ENCODE peak calls at places on chromosomes 16 and 17, in ten cellular contexts. S, K, M, J, Z, X, B, A, O and N are unnamed samples.

GRCh38 chr17:76530826-76531500 is 6.5 kb downstream of the CYGB start:
- DNase-seq in S (no peak), K (no peak), M (no peak), J (no peak), Z (no peak), X (no peak), B (no peak), A (no peak), O (peak; percentile 72), N (no peak)

GRCh38 chr17:71033336-71033735 is 864.0 kb downstream of the KCNJ2 start:
- DNase-seq in S (no peak), K (no peak), M (no peak), J (no peak), Z (no peak), X (no peak), B (no peak), A (no peak), O (no peak), N (no peak)

GRCh38 chr17:60439501-60439900 is 17.2 kb downstream of the CHCT1 start:
- DNase-seq in S (no peak), K (no peak), M (no peak), J (no peak), Z (peak; percentile 63), X (peak; percentile 50), B (no peak), A (peak; percentile 78), O (no peak), N (peak; percentile 48)

GRCh38 chr17:32695864-32696263 is 181.1 kb downstream of the MYO1D start:
- DNase-seq in S (no peak), K (no peak), M (no peak), J (no peak), Z (no peak), X (no peak), B (no peak), A (no peak), O (no peak), N (no peak)

GRCh38 chr17:36534117-36534880 is at the start of gene MYO19:
- DNase-seq in S (peak; percentile 93), K (peak; percentile 52), M (no peak), J (peak; percentile 72), Z (peak; percentile 43), X (peak; percentile 78), B (peak; percentile 82), A (peak; percentile 47), O (peak; percentile 88), N (peak; percentile 98)

GRCh38 chr17:64115043-64115698 is 14.8 kb downstream of the ERN1 start:
- DNase-seq in S (no peak), K (no peak), M (no peak), J (peak; percentile 60), Z (peak; percentile 59), X (no peak), B (no peak), A (peak; percentile 68), O (no peak), N (peak; percentile 87)

GRCh38 chr17:72390675-72391501 is 270.1 kb downstream of the SOX9 start:
- DNase-seq in S (no peak), K (no peak), M (no peak), J (no peak), Z (no peak), X (peak; percentile 31), B (no peak), A (peak; percentile 33), O (no peak), N (peak; percentile 85)

GRCh38 chr16:51473091-51473490 is 322.0 kb upstream of the SALL1 start:
- DNase-seq in S (no peak), K (no peak), M (no peak), J (no peak), Z (no peak), X (no peak), B (no peak), A (peak; percentile 7), O (no peak), N (no peak)

GRCh38 chr16:56389554-56389953 is 35.8 kb downstream of the AMFR start:
- DNase-seq in S (peak; percentile 29), K (no peak), M (peak; percentile 97), J (no peak), Z (peak; percentile 97), X (no peak), B (no peak), A (peak; percentile 88), O (no peak), N (peak; percentile 86)

GRCh38 chr17:72407336-72408121 is 286.7 kb downstream of the SOX9 start:
- DNase-seq in S (peak; percentile 99), K (peak; percentile 48), M (peak; percentile 95), J (peak; percentile 81), Z (peak; percentile 99), X (peak; percentile 83), B (peak; percentile 77), A (peak; percentile 94), O (no peak), N (peak; percentile 88)

GRCh38 chr17:34641368-34641767 is 62.0 kb downstream of the TMEM132E start:
- DNase-seq in S (no peak), K (no peak), M (no peak), J (no peak), Z (no peak), X (no peak), B (no peak), A (no peak), O (no peak), N (no peak)

GRCh38 chr16:72313903-72314302 is 141.9 kb upstream of the PMFBP1 start:
- DNase-seq in S (no peak), K (no peak), M (no peak), J (no peak), Z (no peak), X (no peak), B (no peak), A (no peak), O (no peak), N (no peak)

DNA sequence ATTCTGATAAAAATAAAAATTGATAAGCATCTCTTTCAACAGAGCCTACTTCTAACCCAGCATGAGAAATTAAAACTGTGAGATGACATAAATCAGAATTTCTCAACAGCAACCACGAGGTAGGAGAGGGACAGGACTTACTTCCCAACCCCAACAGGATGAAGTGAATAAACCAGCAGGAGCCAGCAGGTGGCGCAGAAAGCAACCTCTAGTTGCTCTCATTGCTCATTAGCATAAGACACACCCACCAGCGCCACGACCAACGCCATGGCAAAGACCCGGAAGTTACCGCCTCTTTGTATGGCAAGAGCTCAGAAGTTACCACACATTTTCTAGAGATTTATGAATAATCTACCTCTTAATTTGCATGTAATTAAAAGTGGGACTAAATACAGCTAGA is 189.4 kb upstream of the CDH8 start:
- DNase-seq in S (peak; percentile 3), K (peak; percentile 47), M (no peak), J (peak; percentile 72), Z (no peak), X (peak; percentile 62), B (peak; percentile 60), A (peak; percentile 9), O (peak; percentile 85), N (peak; percentile 94)
- H3K4me3 ChIP-seq in S (peak overlapping the region; percentile 36), K (no peak overlapping the region), M (no peak overlapping the region), J (no peak overlapping the region), Z (no peak overlapping the region), X (no peak overlapping the region), B (no peak overlapping the region), A (no peak overlapping the region), O (no peak overlapping the region), N (no peak overlapping the region)

GRCh38 chr17:41740506-41740905 is 6.1 kb upstream of the HAP1 start:
- DNase-seq in S (no peak), K (no peak), M (no peak), J (no peak), Z (no peak), X (no peak), B (no peak), A (no peak), O (no peak), N (no peak)
- TF ChIP-seq CTCF in S (no peak), K (no peak), M (no peak), J (no peak), Z (no peak), X (no peak), B (no peak), A (no peak), O (no peak), N (no peak)

DNA sequence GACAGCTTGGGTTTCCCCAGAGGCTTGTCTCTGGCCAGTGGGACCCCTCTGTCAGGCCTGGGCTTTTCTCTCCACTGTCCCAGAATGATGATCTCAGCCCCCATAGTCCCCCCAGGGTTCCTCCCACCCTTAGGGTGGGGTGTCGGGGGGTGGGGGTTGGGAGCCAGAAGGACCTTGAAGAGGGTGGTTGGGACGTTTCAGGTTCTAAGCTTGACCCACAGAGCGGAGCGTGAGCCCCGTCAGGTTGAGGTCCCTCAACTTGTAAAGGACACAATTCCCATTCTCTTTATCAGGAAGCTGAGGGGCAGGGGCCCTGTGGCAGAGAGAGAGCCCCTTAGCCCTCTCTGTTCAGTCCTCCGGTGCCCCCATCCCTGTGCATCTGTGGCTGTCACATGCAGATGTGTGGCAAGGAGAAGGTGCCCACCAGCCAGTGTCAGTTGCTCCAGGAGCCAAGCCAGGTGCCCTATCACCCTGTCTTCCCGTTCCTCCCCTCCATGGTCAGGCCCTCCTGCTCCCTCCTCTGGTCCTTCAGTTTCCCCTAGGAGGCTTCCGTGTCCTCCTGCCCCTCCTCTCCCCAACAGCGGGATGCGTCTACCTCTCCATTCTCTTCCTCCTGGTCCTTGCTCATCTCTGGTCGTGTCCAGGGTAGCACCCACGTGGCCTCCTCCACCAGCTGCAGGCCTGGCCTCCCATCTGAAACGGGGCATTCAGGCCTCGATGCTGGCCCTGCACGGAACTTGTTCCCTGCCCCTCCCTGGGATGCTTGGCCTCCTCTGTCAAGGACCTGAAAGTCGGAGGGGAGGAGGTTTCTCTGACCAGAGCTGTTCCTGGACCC is 1.5 kb upstream of the NTN3 start:
- DNase-seq in S (peak; percentile 32), K (no peak), M (no peak), J (no peak), Z (no peak), X (no peak), B (no peak), A (no peak), O (no peak), N (no peak)
- H3K4me3 ChIP-seq in S (no peak overlapping the region), K (peak overlapping the region; percentile 68), M (no peak overlapping the region), J (no peak overlapping the region), Z (no peak overlapping the region), X (no peak overlapping the region), B (no peak overlapping the region), A (no peak overlapping the region), O (no peak overlapping the region), N (no peak overlapping the region)

DNA sequence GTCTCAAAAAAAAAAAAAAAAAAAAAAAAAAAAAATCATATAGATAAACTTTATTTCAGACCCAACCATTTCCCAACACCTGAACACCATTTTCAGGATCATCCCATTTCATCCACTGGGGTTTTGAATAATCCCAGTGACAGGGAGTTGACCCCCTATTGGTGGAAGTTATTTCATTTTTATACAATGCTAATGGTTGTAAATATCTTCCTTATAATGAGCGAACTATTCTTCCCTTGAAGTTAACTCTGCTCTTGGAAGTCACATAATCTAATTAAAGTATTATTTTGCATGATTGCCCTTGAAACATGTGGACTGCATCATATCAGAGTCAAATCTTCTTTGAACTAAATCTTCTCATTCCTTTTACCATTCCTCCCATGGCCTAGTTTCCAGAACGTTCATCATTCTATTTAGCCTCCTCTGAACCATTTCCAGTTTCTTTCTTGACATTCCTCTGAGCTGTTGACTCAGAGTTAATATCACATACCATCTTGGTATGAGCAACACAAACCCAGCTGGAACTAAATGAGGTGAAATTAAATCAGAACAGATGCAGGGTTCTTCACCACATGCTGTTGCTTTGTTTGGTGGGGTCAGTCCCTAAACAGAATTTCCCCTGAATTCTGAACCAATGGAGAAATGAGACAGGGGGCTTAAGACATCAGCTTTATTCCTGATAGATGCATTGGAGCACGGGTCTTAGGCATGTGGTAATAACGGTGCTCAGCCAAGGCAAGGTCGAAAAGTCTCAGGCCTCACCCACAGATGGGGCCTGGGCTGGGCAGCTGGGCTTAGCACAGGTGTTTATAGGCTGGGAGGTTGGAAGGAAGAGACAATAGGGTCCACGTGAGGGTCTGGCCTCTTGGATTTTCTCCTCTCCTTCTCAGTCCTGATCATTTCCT is 8.9 kb downstream of the HSD17B2 start:
- DNase-seq in S (no peak), K (no peak), M (peak; percentile 66), J (no peak), Z (peak; percentile 95), X (no peak), B (no peak), A (no peak), O (no peak), N (peak; percentile 64)
- TF ChIP-seq CTCF in S (no peak), K (no peak), M (no peak), J (no peak), Z (peak; percentile 20), X (no peak), B (no peak), A (no peak), O (no peak), N (no peak)